ENCODE peak calls at places on chromosomes 16 and 17, in ten cellular contexts. A, H, B, M, T, C, O, Y, I and Z are unnamed samples.
A peak's percentile ranks its signal among the peaks of the same experiment; 100 is the strongest.

GRCh38 chr17:17892009-17892408 is 55.2 kb upstream of the SREBF1 start:
- DNase-seq in A (no peak), I (no peak), Y (no peak), C (no peak), O (no peak), T (no peak), M (no peak), B (no peak), H (no peak), Z (no peak)

GRCh38 chr16:19083670-19084069 is 16.3 kb downstream of the COQ7 start:
- DNase-seq in O (no peak), I (no peak), Y (no peak), A (no peak), T (no peak), B (no peak), H (no peak), M (no peak), C (no peak), Z (no peak)

GRCh38 chr16:49019081-49019633 is 262.5 kb downstream of the CBLN1 start:
- DNase-seq in Y (no peak), B (no peak), H (no peak), O (peak; percentile 27), A (no peak), C (no peak), T (no peak), M (no peak), I (no peak), Z (no peak)

GRCh38 chr16:53166099-53166498 is 111.3 kb downstream of the CHD9 start:
- DNase-seq in I (no peak), Y (no peak), O (no peak), T (no peak), C (no peak), B (no peak), M (no peak), H (no peak), A (no peak), Z (no peak)

GRCh38 chr17:17214646-17215436 is 8.7 kb upstream of the PLD6 start:
- DNase-seq in I (no peak), Y (no peak), H (no peak), B (no peak), T (no peak), C (no peak), A (no peak), M (no peak), O (no peak), Z (no peak)

GRCh38 chr17:72192409-72193192 is 71.8 kb downstream of the SOX9 start:
- DNase-seq in O (peak; percentile 98), Y (no peak), H (no peak), M (no peak), A (no peak), B (no peak), I (no peak), C (no peak), T (no peak), Z (no peak)

GRCh38 chr16:49980166-49980565 is 44.9 kb upstream of the CNEP1R1 start:
- DNase-seq in C (no peak), H (no peak), O (peak; percentile 7), B (no peak), T (no peak), Y (no peak), M (no peak), I (no peak), A (no peak), Z (no peak)

GRCh38 chr16:88007321-88007731 is 56.1 kb downstream of the BANP start:
- DNase-seq in O (no peak), Y (no peak), A (no peak), C (no peak), H (no peak), I (no peak), T (no peak), B (no peak), M (no peak), Z (no peak)

GRCh38 chr16:72821551-72821950 is 226.4 kb downstream of the ZFHX3 start:
- DNase-seq in H (no peak), T (no peak), C (no peak), I (no peak), A (no peak), O (no peak), B (peak; percentile 31), M (no peak), Y (no peak), Z (no peak)

GRCh38 chr17:2853722-2854580 is 57.7 kb downstream of the RAP1GAP2 start:
- DNase-seq in T (no peak), I (peak; percentile 53), C (no peak), H (no peak), A (peak; percentile 65), B (peak; percentile 16), M (no peak), Y (no peak), O (no peak), Z (no peak)

GRCh38 chr16:35134471-35134870 is 1675.1 kb downstream of the TP53TG3F start:
- DNase-seq in I (no peak), Y (no peak), A (no peak), M (no peak), H (no peak), O (no peak), B (no peak), C (no peak), T (no peak), Z (no peak)

GRCh38 chr16:35131429-35131828 is 1672.0 kb downstream of the TP53TG3F start:
- DNase-seq in T (no peak), C (no peak), I (no peak), O (no peak), H (no peak), B (no peak), M (no peak), A (no peak), Y (no peak), Z (no peak)
- H3K9me3 ChIP-seq in T (no peaks in the 10 kb centered on the region), C (no peaks in the 10 kb centered on the region), I (no peaks in the 10 kb centered on the region), O (no peaks in the 10 kb centered on the region), H (peaks cover 6% of the 10 kb centered on the region), B (no peaks in the 10 kb centered on the region), M (no peaks in the 10 kb centered on the region), A (no peaks in the 10 kb centered on the region), Y (peaks cover 3% of the 10 kb centered on the region), Z (no peaks in the 10 kb centered on the region)

DNA sequence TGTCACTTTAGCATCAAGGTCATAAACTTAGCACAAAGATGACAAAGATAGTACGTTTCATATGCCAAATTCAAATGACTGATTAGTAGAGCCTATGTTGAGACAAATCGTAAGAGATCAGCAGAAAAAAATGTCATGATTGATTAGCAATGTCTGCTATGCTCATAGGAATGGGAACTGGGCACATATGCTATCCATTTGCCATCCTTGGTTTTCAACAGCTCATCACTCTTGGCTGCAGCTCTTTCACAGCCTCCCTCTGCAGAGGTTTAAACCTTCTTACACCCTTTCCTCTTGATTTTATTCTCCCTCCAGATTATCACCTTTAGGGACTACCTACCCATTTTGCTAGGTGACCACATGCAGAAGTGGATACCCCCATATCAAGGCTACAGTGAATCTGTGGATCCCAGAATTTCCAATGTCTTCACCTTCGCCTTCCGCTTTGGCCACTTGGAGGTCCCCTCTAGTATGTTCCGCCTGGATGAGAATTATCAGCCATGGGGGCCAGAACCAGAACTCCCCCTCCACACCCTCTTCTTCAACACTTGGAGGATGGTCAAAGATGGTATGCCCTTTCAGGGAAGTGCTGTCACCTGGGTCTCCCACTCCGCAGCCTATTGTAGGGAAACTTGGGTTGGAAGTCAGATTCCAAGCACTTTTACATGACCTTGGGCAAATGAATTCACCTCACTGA is 16.2 kb downstream of the MPO start:
- DNase-seq in H (no peak), M (no peak), A (no peak), B (no peak), T (no peak), I (peak; percentile 1), C (no peak), O (no peak), Y (no peak), Z (no peak)
- H3K27me3 ChIP-seq in H (peaks cover 57% of the 10 kb centered on the region), M (no peaks in the 10 kb centered on the region), A (peaks cover 55% of the 10 kb centered on the region), B (peaks cover 2% of the 10 kb centered on the region), T (no peaks in the 10 kb centered on the region), I (peaks cover 6% of the 10 kb centered on the region), C (peaks cover 9% of the 10 kb centered on the region), O (peaks cover 4% of the 10 kb centered on the region), Y (no peaks in the 10 kb centered on the region), Z (no peaks in the 10 kb centered on the region)

DNA sequence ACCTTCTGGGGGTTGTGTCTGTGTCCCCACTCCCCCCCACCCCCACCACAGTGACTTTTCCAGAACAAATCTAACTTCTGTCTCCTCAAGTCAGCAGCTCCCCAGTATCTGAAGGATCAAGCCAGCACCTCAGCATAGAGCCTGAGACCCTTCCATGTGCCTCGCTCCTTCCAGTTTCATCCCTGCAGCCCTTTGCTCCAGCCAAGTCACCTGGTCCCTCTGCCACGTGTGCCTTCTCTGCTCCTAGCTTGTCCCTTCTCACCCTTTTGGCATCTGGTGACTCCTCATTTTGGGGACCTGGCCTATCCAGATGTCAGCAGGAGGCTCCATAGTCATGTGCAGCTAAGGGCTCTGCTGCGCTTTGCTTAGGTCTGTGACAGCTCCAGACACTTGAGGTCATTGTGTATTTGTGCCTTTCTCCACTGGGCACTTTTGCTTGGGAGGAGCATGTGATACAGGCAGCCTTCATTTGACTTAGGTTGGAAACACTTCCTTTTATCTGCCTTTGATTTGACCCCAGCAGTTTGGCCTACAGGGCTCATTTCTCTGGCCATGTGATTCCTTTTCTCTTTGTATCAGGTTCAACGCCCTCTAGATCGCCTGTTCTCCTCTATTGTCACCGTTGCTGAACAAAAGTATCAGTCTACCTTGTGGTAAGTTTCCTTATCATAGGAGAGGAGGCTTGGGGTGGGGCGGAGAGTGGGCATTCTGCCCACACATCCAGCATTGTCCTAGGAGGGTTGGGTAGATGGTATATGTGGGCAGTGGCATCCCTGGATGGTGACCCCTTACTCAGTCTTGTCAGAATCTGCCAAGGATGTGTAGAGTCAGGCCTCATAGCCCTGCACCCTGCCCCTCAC is 7.1 kb upstream of the NFATC3 start:
- DNase-seq in O (no peak), M (no peak), H (no peak), B (no peak), I (no peak), Y (peak; percentile 10), A (no peak), T (no peak), C (no peak), Z (no peak)
- H3K9me3 ChIP-seq in O (no peaks in the 10 kb centered on the region), M (no peaks in the 10 kb centered on the region), H (no peaks in the 10 kb centered on the region), B (no peaks in the 10 kb centered on the region), I (no peaks in the 10 kb centered on the region), Y (no peaks in the 10 kb centered on the region), A (no peaks in the 10 kb centered on the region), T (no peaks in the 10 kb centered on the region), C (no peaks in the 10 kb centered on the region), Z (no peaks in the 10 kb centered on the region)

GRCh38 chr17:76241776-76242175 is 1.5 kb upstream of the RNF157 start:
- DNase-seq in T (no peak), I (no peak), C (no peak), B (no peak), Y (no peak), A (no peak), O (no peak), M (no peak), H (no peak), Z (no peak)

GRCh38 chr17:76239538-76240274 is 587 bp downstream of the RNF157 start:
- DNase-seq in A (no peak), M (no peak), C (no peak), I (no peak), Y (no peak), T (no peak), O (no peak), B (no peak), H (no peak), Z (no peak)

GRCh38 chr17:76238847-76239537 is 1.3 kb downstream of the RNF157 start:
- DNase-seq in C (no peak), I (no peak), Y (no peak), B (no peak), M (no peak), T (no peak), A (no peak), H (no peak), O (no peak), Z (no peak)

GRCh38 chr17:76240461-76241204 is at the start of gene RNF157:
- DNase-seq in A (peak; percentile 77), H (no peak), B (peak; percentile 32), I (peak; percentile 60), M (no peak), O (peak; percentile 48), C (peak; percentile 59), Y (peak; percentile 49), T (no peak), Z (peak; percentile 57)

GRCh38 chr17:76241205-76241539 is 879 bp upstream of the RNF157 start:
- DNase-seq in Y (no peak), M (no peak), A (peak; percentile 41), O (no peak), H (no peak), I (no peak), B (no peak), C (no peak), T (no peak), Z (no peak)
- H3K27me3 ChIP-seq in Y (no peaks in the 10 kb centered on the region), M (peaks cover 8% of the 10 kb centered on the region), A (peaks cover 14% of the 10 kb centered on the region), O (peaks cover 19% of the 10 kb centered on the region), H (no peaks in the 10 kb centered on the region), I (no peaks in the 10 kb centered on the region), B (no peaks in the 10 kb centered on the region), C (no peaks in the 10 kb centered on the region), T (no peaks in the 10 kb centered on the region), Z (no peaks in the 10 kb centered on the region)